ENCODE peak calls at places on chromosomes 7 and 10, in five cellular contexts. K is colonic mucosa, J is fibroblast of the aortic adventitia, X is coronary artery, Y is fibroblast of mammary gland. G is an unnamed sample.

GRCh38 chr7:364536-364935 is 74.6 kb downstream of the FOXL3 start:
- DNase-seq in J (no peak), X (no peak), K (no peak), Y (no peak), G (no peak)

GRCh38 chr7:4479367-4480039 is 202.6 kb upstream of the FOXK1 start:
- DNase-seq in J (no peak), X (no peak), K (peak), Y (peak), G (peak)

GRCh38 chr7:65448824-65449504 is 75.3 kb downstream of the ZNF92 start:
- DNase-seq in Y (peak), J (peak), X (no peak), K (no peak), G (no peak)

GRCh38 chr7:54390565-54390964 is 151.6 kb upstream of the VSTM2A start:
- DNase-seq in K (no peak), J (no peak), X (no peak), Y (no peak), G (no peak)

GRCh38 chr7:82291931-82292330 is 151.6 kb downstream of the CACNA2D1 start:
- DNase-seq in K (no peak), Y (no peak), X (no peak), J (no peak), G (no peak)

GRCh38 chr7:45691155-45691656 is 117.0 kb downstream of the ADCY1 start:
- DNase-seq in J (no peak), K (peak), X (no peak), Y (no peak), G (no peak)

GRCh38 chr10:7311256-7312178 is 99.3 kb downstream of the SFMBT2 start:
- DNase-seq in X (no peak), K (no peak), J (no peak), Y (peak), G (no peak)

GRCh38 chr10:93821051-93821772 is 63.5 kb downstream of the LGI1 start:
- DNase-seq in Y (peak), K (no peak), J (peak), X (no peak), G (peak)

GRCh38 chr7:28904539-28905143 is 53.5 kb downstream of the TRIL start:
- DNase-seq in Y (peak), X (no peak), J (peak), K (no peak), G (no peak)

DNA sequence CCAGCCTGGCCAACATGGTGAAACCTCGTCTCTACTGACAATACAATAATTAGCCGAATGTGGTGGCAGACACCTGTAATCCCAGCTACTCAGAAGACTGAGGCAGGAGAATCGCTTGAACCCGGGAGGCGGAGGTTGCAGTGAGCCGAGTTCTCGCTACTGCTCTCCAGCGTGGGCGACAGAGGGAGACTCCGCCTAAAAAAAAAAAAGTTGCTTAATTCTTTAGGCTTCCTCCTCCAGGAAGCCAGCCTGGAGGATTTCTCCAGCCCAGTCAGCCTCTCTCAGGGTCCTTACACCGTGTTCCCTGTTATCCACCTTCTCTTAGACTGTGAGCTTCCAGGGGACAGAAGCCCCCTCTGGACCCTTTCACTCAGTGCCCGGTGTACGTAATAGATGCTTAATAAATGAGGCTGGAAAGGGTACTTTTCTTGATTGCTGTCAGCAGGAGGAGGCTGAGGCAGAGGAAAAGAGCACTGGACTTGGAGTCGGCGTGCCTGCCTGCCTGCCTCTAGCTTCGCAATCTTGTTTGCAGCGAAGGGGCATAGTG is 16.4 kb upstream of the NODAL start:
- DNase-seq in K (no peak), J (no peak), Y (no peak), X (no peak), G (no peak)
- H3K4me3 ChIP-seq in K (no peak), J (no peak), Y (no peak), X (peak), G (no peak)

DNA sequence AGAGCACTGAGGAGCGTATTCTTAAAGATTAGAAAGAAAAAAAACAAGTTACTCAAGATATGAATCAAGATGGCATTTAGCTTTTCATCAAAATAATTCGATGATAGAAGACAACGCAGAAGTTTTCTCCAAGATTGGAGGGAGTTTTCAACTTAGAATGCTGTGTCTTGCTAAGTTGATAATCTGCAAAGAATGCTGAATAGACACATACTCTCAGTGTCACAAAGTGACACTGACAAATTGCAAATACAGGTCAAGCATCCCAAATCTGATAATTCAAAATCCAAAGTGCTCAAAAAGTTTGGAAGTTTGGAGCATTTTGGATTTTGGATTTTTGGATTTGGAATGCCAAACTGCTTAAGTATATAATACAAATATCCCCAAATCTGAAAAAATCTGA is 243.8 kb downstream of the BBS9 start:
- DNase-seq in J (no peak), Y (no peak), K (no peak), X (no peak), G (no peak)
- H3K4me3 ChIP-seq in J (no peak), Y (no peak), K (no peak), X (no peak), G (no peak)

GRCh38 chr10:131902691-131903090 is 1.9 kb downstream of the PPP2R2D start:
- DNase-seq in J (no peak), Y (no peak), K (no peak), X (no peak), G (no peak)
- H3K4me3 ChIP-seq in J (peak), Y (no peak), K (peak), X (peak), G (peak)

GRCh38 chr10:132666733-132667612 is 119.0 kb downstream of the NKX6-2 start:
- DNase-seq in X (no peak), Y (peak), J (peak), K (no peak), G (no peak)
- H3K4me3 ChIP-seq in X (no peak), Y (peak), J (no peak), K (no peak), G (no peak)

GRCh38 chr10:30028006-30028441 is 31.4 kb downstream of the JCAD start:
- DNase-seq in X (no peak), K (no peak), J (peak), Y (no peak), G (no peak)
- H3K4me3 ChIP-seq in X (no peak), K (no peak), J (no peak), Y (no peak), G (no peak)

GRCh38 chr7:136964347-136964746 is 95.9 kb downstream of the CHRM2 start:
- DNase-seq in J (peak), X (no peak), K (no peak), Y (no peak), G (no peak)
- H3K4me3 ChIP-seq in J (no peak), X (no peak), K (no peak), Y (no peak), G (no peak)

G was measured in MM.1S.